ENCODE peak calls at places on chromosomes 3 and 15, in six cellular contexts. One of them, this sample, is unnamed. For H3K36me3, the result is how much of the 10 kb centered on the place peaks cover.

GRCh38 chr15:49706805-49707204 is 86.0 kb downstream of the DTWD1 start:
- DNase-seq in naive thymus-derived CD4-positive, alpha-beta T cell: no peak
- DNase-seq in right lobe of liver: no peak
- DNase-seq in astrocyte: no peak
- DNase-seq in CD8-positive, alpha-beta memory T cell: no peak
- DNase-seq in sigmoid colon: no peak
- DNase-seq in this sample: no peak

GRCh38 chr15:80695911-80696651 is 971 bp downstream of the ABHD17C start:
- DNase-seq in naive thymus-derived CD4-positive, alpha-beta T cell: peak
- DNase-seq in right lobe of liver: peak
- DNase-seq in astrocyte: no peak
- DNase-seq in CD8-positive, alpha-beta memory T cell: peak
- DNase-seq in sigmoid colon: no peak
- DNase-seq in this sample: peak

GRCh38 chr3:114231616-114232015 is 5.8 kb downstream of the ZNF80 start:
- DNase-seq in naive thymus-derived CD4-positive, alpha-beta T cell: peak
- DNase-seq in right lobe of liver: no peak
- DNase-seq in astrocyte: no peak
- DNase-seq in CD8-positive, alpha-beta memory T cell: peak
- DNase-seq in sigmoid colon: no peak
- DNase-seq in this sample: peak

GRCh38 chr3:188288153-188288552 is 134.2 kb downstream of the LPP start:
- DNase-seq in naive thymus-derived CD4-positive, alpha-beta T cell: no peak
- DNase-seq in right lobe of liver: no peak
- DNase-seq in astrocyte: no peak
- DNase-seq in CD8-positive, alpha-beta memory T cell: no peak
- DNase-seq in sigmoid colon: no peak
- DNase-seq in this sample: no peak

GRCh38 chr15:57505056-57505713 is 86.5 kb upstream of the MYZAP start:
- DNase-seq in naive thymus-derived CD4-positive, alpha-beta T cell: no peak
- DNase-seq in right lobe of liver: no peak
- DNase-seq in astrocyte: no peak
- DNase-seq in CD8-positive, alpha-beta memory T cell: no peak
- DNase-seq in sigmoid colon: no peak
- DNase-seq in this sample: no peak

GRCh38 chr3:123778991-123779622 is 105.0 kb downstream of the MYLK start:
- DNase-seq in naive thymus-derived CD4-positive, alpha-beta T cell: no peak
- DNase-seq in right lobe of liver: no peak
- DNase-seq in astrocyte: peak
- DNase-seq in CD8-positive, alpha-beta memory T cell: no peak
- DNase-seq in sigmoid colon: no peak
- DNase-seq in this sample: no peak

GRCh38 chr3:76365284-76365683 is 579.9 kb upstream of the ZNF717 start:
- DNase-seq in naive thymus-derived CD4-positive, alpha-beta T cell: no peak
- DNase-seq in right lobe of liver: no peak
- DNase-seq in astrocyte: no peak
- DNase-seq in CD8-positive, alpha-beta memory T cell: no peak
- DNase-seq in sigmoid colon: no peak
- DNase-seq in this sample: no peak

GRCh38 chr15:72382146-72382545 is 6.3 kb upstream of the HEXA start:
- DNase-seq in naive thymus-derived CD4-positive, alpha-beta T cell: no peak
- DNase-seq in right lobe of liver: no peak
- DNase-seq in astrocyte: no peak
- DNase-seq in CD8-positive, alpha-beta memory T cell: no peak
- DNase-seq in sigmoid colon: no peak
- DNase-seq in this sample: no peak

GRCh38 chr15:39391230-39391629 is 189.6 kb upstream of the THBS1 start:
- DNase-seq in naive thymus-derived CD4-positive, alpha-beta T cell: no peak
- DNase-seq in right lobe of liver: no peak
- DNase-seq in astrocyte: no peak
- DNase-seq in CD8-positive, alpha-beta memory T cell: no peak
- DNase-seq in sigmoid colon: peak
- DNase-seq in this sample: no peak

GRCh38 chr3:173465112-173465511 is 67.6 kb downstream of the NLGN1 start:
- DNase-seq in naive thymus-derived CD4-positive, alpha-beta T cell: no peak
- DNase-seq in right lobe of liver: no peak
- DNase-seq in astrocyte: peak
- DNase-seq in CD8-positive, alpha-beta memory T cell: no peak
- DNase-seq in sigmoid colon: no peak
- DNase-seq in this sample: no peak

GRCh38 chr3:72085036-72085435 is 300.1 kb upstream of the PROK2 start:
- DNase-seq in naive thymus-derived CD4-positive, alpha-beta T cell: no peak
- DNase-seq in right lobe of liver: no peak
- DNase-seq in astrocyte: no peak
- DNase-seq in CD8-positive, alpha-beta memory T cell: no peak
- DNase-seq in sigmoid colon: no peak
- DNase-seq in this sample: no peak

GRCh38 chr15:68265674-68266073 is 11.9 kb upstream of the FEM1B start:
- DNase-seq in naive thymus-derived CD4-positive, alpha-beta T cell: no peak
- DNase-seq in right lobe of liver: no peak
- DNase-seq in astrocyte: no peak
- DNase-seq in CD8-positive, alpha-beta memory T cell: no peak
- DNase-seq in sigmoid colon: no peak
- DNase-seq in this sample: no peak
- H3K27ac ChIP-seq in naive thymus-derived CD4-positive, alpha-beta T cell: no peak
- H3K27ac ChIP-seq in right lobe of liver: no peak
- H3K27ac ChIP-seq in astrocyte: no peak
- H3K27ac ChIP-seq in CD8-positive, alpha-beta memory T cell: no peak
- H3K27ac ChIP-seq in sigmoid colon: no peak
- H3K27ac ChIP-seq in this sample: no peak

GRCh38 chr3:10278501-10278900 is 14.2 kb downstream of the GHRL start:
- DNase-seq in naive thymus-derived CD4-positive, alpha-beta T cell: no peak
- DNase-seq in right lobe of liver: no peak
- DNase-seq in astrocyte: no peak
- DNase-seq in CD8-positive, alpha-beta memory T cell: no peak
- DNase-seq in sigmoid colon: peak
- DNase-seq in this sample: no peak
- H3K36me3 ChIP-seq in naive thymus-derived CD4-positive, alpha-beta T cell: under half
- H3K36me3 ChIP-seq in right lobe of liver: under half
- H3K36me3 ChIP-seq in astrocyte: under half
- H3K36me3 ChIP-seq in CD8-positive, alpha-beta memory T cell: under half
- H3K36me3 ChIP-seq in sigmoid colon: under half
- H3K36me3 ChIP-seq in this sample: under half

DNA sequence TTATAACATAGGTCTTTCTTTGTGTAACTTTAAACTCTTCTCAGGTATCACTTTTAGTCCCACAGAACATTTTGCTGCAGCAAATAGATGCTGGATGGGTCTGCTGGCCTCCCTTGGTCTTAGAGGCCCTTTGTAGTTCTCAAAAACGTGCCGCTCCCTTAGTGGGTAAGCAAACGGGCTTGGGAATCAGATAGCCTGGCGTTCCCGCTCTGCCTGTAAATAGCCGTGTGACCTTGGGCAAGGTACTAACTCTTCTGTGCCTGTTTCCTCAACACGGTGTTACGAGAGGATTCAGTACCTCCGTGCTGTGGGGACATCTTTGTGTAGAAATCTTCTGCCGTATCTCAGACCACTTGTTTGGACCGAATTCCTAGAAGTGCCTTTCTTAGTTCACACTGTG is 64.4 kb downstream of the DNAJB8 start:
- DNase-seq in naive thymus-derived CD4-positive, alpha-beta T cell: no peak
- DNase-seq in right lobe of liver: no peak
- DNase-seq in astrocyte: no peak
- DNase-seq in CD8-positive, alpha-beta memory T cell: no peak
- DNase-seq in sigmoid colon: no peak
- DNase-seq in this sample: no peak
- H3K27ac ChIP-seq in naive thymus-derived CD4-positive, alpha-beta T cell: no peak
- H3K27ac ChIP-seq in right lobe of liver: no peak
- H3K27ac ChIP-seq in astrocyte: no peak
- H3K27ac ChIP-seq in CD8-positive, alpha-beta memory T cell: no peak
- H3K27ac ChIP-seq in sigmoid colon: no peak
- H3K27ac ChIP-seq in this sample: no peak

GRCh38 chr15:44492672-44493071 is 44.3 kb upstream of the EIF3J start:
- DNase-seq in naive thymus-derived CD4-positive, alpha-beta T cell: no peak
- DNase-seq in right lobe of liver: no peak
- DNase-seq in astrocyte: no peak
- DNase-seq in CD8-positive, alpha-beta memory T cell: no peak
- DNase-seq in sigmoid colon: no peak
- DNase-seq in this sample: no peak
- H3K36me3 ChIP-seq in naive thymus-derived CD4-positive, alpha-beta T cell: under half
- H3K36me3 ChIP-seq in right lobe of liver: under half
- H3K36me3 ChIP-seq in astrocyte: under half
- H3K36me3 ChIP-seq in CD8-positive, alpha-beta memory T cell: under half
- H3K36me3 ChIP-seq in sigmoid colon: under half
- H3K36me3 ChIP-seq in this sample: under half

DNA sequence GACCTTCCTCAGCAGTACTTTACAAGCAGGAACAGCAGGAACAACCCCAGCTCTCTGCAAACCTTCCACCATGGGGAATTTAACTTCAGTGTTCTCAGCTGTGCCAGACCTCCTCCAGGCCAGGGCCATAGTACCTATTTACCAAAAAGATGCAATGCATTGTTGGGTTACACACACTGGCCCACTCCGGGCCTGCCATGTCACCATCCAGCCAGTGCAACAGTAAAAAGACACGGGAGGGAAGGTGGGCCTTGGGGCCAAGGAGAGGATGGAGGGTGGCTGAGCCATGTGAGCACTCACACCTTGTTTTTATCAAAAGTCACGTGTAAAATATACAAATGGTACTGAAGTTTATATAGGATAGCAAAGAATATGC is 157.0 kb downstream of the GABRB3 start:
- DNase-seq in naive thymus-derived CD4-positive, alpha-beta T cell: no peak
- DNase-seq in right lobe of liver: no peak
- DNase-seq in astrocyte: no peak
- DNase-seq in CD8-positive, alpha-beta memory T cell: no peak
- DNase-seq in sigmoid colon: no peak
- DNase-seq in this sample: no peak
- H3K27ac ChIP-seq in naive thymus-derived CD4-positive, alpha-beta T cell: no peak
- H3K27ac ChIP-seq in right lobe of liver: no peak
- H3K27ac ChIP-seq in astrocyte: no peak
- H3K27ac ChIP-seq in CD8-positive, alpha-beta memory T cell: no peak
- H3K27ac ChIP-seq in sigmoid colon: no peak
- H3K27ac ChIP-seq in this sample: no peak

GRCh38 chr3:194575484-194576210 is 57.6 kb downstream of the TMEM44 start:
- DNase-seq in naive thymus-derived CD4-positive, alpha-beta T cell: no peak
- DNase-seq in right lobe of liver: peak
- DNase-seq in astrocyte: peak
- DNase-seq in CD8-positive, alpha-beta memory T cell: no peak
- DNase-seq in sigmoid colon: peak
- DNase-seq in this sample: no peak
- H3K36me3 ChIP-seq in naive thymus-derived CD4-positive, alpha-beta T cell: under half
- H3K36me3 ChIP-seq in right lobe of liver: under half
- H3K36me3 ChIP-seq in astrocyte: under half
- H3K36me3 ChIP-seq in CD8-positive, alpha-beta memory T cell: under half
- H3K36me3 ChIP-seq in sigmoid colon: under half
- H3K36me3 ChIP-seq in this sample: under half

DNA sequence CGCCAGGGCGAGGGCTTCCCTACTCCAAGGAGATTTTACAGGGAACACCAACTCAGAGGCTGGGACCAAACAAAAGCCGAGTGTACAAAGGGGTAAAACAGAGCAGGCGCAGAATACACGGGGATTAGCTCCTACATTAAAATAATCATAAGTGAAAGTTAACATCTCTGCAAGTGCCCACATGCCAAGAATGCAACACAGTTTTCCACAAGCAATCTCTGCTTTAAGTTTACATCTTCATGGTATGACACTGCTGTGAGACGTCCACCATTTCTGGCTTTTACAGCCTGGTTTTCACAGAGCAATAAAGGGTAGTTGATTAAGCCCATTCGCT is 500 bp upstream of the VGLL3 start:
- DNase-seq in naive thymus-derived CD4-positive, alpha-beta T cell: no peak
- DNase-seq in right lobe of liver: no peak
- DNase-seq in astrocyte: no peak
- DNase-seq in CD8-positive, alpha-beta memory T cell: no peak
- DNase-seq in sigmoid colon: no peak
- DNase-seq in this sample: no peak
- H3K27ac ChIP-seq in naive thymus-derived CD4-positive, alpha-beta T cell: no peak
- H3K27ac ChIP-seq in right lobe of liver: no peak
- H3K27ac ChIP-seq in astrocyte: peak
- H3K27ac ChIP-seq in CD8-positive, alpha-beta memory T cell: no peak
- H3K27ac ChIP-seq in sigmoid colon: peak
- H3K27ac ChIP-seq in this sample: no peak

GRCh38 chr3:77626157-77626556 is 586.3 kb downstream of the ROBO2 start:
- DNase-seq in naive thymus-derived CD4-positive, alpha-beta T cell: no peak
- DNase-seq in right lobe of liver: no peak
- DNase-seq in astrocyte: no peak
- DNase-seq in CD8-positive, alpha-beta memory T cell: no peak
- DNase-seq in sigmoid colon: no peak
- DNase-seq in this sample: no peak
- H3K36me3 ChIP-seq in naive thymus-derived CD4-positive, alpha-beta T cell: under half
- H3K36me3 ChIP-seq in right lobe of liver: under half
- H3K36me3 ChIP-seq in astrocyte: under half
- H3K36me3 ChIP-seq in CD8-positive, alpha-beta memory T cell: under half
- H3K36me3 ChIP-seq in sigmoid colon: under half
- H3K36me3 ChIP-seq in this sample: under half